ENCODE peak calls at places on chromosomes 12 and 14, in eight cellular contexts. C is sigmoid colon, D is body of pancreas, P is tibial nerve, F is HAP-1, J is H1, T is PC-9, X is PC-3. Q is an unnamed sample.

GRCh38 chr14:31934767-31935266 is 142.3 kb upstream of the ARHGAP5 start:
- DNase-seq in X (peak; percentile 61), P (no peak), J (no peak), D (peak; percentile 18), C (no peak), F (peak; percentile 85), T (no peak), Q (peak; percentile 65)

GRCh38 chr12:95191060-95191696 is 26.1 kb downstream of the FGD6 start:
- DNase-seq in T (no peak), P (no peak), J (no peak), C (no peak), D (no peak), F (no peak), X (no peak), Q (no peak)

GRCh38 chr12:31119531-31120211 is 46.0 kb downstream of the DDX11 start:
- DNase-seq in T (no peak), C (no peak), P (no peak), X (no peak), D (no peak), F (no peak), J (peak; percentile 46), Q (no peak)

GRCh38 chr14:23095196-23096108 is at the start of gene C14orf119:
- DNase-seq in P (peak; percentile 100), X (peak; percentile 99), D (peak; percentile 100), F (peak; percentile 99), J (no peak), C (peak; percentile 100), T (peak; percentile 96), Q (peak; percentile 100)

GRCh38 chr12:48961331-48961730 is 4.0 kb upstream of the ARF3 start:
- DNase-seq in T (no peak), D (no peak), C (no peak), F (no peak), X (peak; percentile 72), J (no peak), P (no peak), Q (no peak)

GRCh38 chr12:26845057-26845666 is 12.2 kb upstream of the ITPR2 start:
- DNase-seq in J (peak; percentile 76), C (peak; percentile 81), X (peak; percentile 78), F (peak; percentile 80), D (peak; percentile 78), P (peak; percentile 38), T (peak; percentile 42), Q (peak; percentile 84)

GRCh38 chr14:92647499-92648279 is 100.7 kb downstream of the LGMN start:
- DNase-seq in J (no peak), F (no peak), T (no peak), C (no peak), P (no peak), D (no peak), X (peak; percentile 25), Q (peak; percentile 12)

GRCh38 chr12:121801601-121802484 is 2.0 kb upstream of the SETD1B start:
- DNase-seq in C (no peak), F (peak; percentile 77), J (no peak), D (no peak), X (peak; percentile 27), T (no peak), P (no peak), Q (no peak)

GRCh38 chr12:109098142-109098652 is 800 bp downstream of the UNG start:
- DNase-seq in J (no peak), F (no peak), D (peak; percentile 65), T (no peak), C (peak; percentile 87), P (no peak), X (peak; percentile 39), Q (peak; percentile 61)

GRCh38 chr14:51539571-51540037 is 112.1 kb upstream of the FRMD6 start:
- DNase-seq in P (no peak), F (no peak), D (no peak), X (peak; percentile 99), J (no peak), C (no peak), T (peak; percentile 69), Q (peak; percentile 64)

GRCh38 chr12:95605087-95605486 is 53.8 kb upstream of the USP44 start:
- DNase-seq in X (peak; percentile 95), P (no peak), J (no peak), T (peak; percentile 23), C (no peak), F (no peak), D (no peak), Q (no peak)

GRCh38 chr12:46898152-46898931 is 72.5 kb upstream of the SLC38A4 start:
- DNase-seq in P (no peak), J (no peak), X (no peak), F (no peak), T (no peak), C (no peak), D (no peak), Q (no peak)

DNA sequence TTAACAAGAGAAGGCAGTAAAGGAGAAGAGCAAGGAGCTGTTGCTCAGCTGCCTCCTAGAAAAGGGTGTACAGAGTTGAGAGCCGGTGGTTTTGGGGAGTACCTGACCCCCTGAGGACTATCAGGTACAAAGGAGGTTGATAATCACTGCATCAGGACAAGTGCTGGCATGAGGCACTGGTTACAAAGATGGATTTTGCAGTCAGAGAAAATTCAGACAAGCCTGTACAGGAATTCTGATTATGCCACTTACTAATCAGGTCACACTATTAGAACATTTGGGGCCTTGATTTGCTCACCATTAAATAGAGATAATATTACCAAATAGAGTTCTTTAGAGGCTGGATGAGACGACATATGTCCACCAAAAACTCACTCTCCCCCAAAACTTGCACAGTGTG is 450.9 kb upstream of the TMPO start:
- DNase-seq in T (no peak), F (no peak), X (no peak), D (no peak), P (no peak), C (no peak), J (no peak), Q (no peak)
- H3K4me1 ChIP-seq in T (no peaks in the 10 kb centered on the region), F (no peaks in the 10 kb centered on the region), X (no peaks in the 10 kb centered on the region), D (no peaks in the 10 kb centered on the region), P (no peaks in the 10 kb centered on the region), C (no peaks in the 10 kb centered on the region), J (no peaks in the 10 kb centered on the region), Q (no peaks in the 10 kb centered on the region)

DNA sequence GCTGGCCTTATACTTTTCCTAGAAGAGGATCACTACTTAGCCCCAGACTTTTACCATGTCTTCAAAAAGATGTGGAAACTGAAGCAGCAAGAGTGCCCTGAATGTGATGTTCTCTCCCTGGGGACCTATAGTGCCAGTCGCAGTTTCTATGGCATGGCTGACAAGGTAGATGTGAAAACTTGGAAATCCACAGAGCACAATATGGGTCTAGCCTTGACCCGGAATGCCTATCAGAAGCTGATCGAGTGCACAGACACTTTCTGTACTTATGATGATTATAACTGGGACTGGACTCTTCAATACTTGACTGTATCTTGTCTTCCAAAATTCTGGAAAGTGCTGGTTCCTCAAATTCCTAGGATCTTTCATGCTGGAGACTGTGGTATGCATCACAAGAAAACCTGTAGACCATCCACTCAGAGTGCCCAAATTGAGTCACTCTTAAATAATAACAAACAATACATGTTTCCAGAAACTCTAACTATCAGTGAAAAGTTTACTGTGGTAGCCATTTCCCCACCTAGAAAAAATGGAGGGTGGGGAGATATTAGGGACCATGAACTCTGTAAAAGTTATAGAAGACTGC is 1.5 kb downstream of the MGAT2 start:
- DNase-seq in F (no peak), J (no peak), X (peak; percentile 39), T (no peak), D (no peak), P (no peak), C (no peak), Q (no peak)
- H3K4me1 ChIP-seq in F (peaks cover 20% of the 10 kb centered on the region), J (peaks cover 9% of the 10 kb centered on the region), X (peaks cover 45% of the 10 kb centered on the region), T (peaks cover 62% of the 10 kb centered on the region), D (peaks cover 43% of the 10 kb centered on the region), P (peaks cover 26% of the 10 kb centered on the region), C (no peaks in the 10 kb centered on the region), Q (peaks cover 9% of the 10 kb centered on the region)

GRCh38 chr14:39492267-39492666 is 60.0 kb upstream of the FBXO33 start:
- DNase-seq in X (peak; percentile 54), C (no peak), F (no peak), P (no peak), T (no peak), D (no peak), J (no peak), Q (no peak)

GRCh38 chr14:39483682-39484081 is 51.4 kb upstream of the FBXO33 start:
- DNase-seq in J (no peak), C (no peak), X (no peak), T (no peak), F (no peak), P (no peak), D (no peak), Q (no peak)

GRCh38 chr14:39491134-39491541 is 58.9 kb upstream of the FBXO33 start:
- DNase-seq in F (no peak), P (no peak), X (peak; percentile 60), C (no peak), J (peak; percentile 46), T (no peak), D (no peak), Q (peak; percentile 68)

DNA sequence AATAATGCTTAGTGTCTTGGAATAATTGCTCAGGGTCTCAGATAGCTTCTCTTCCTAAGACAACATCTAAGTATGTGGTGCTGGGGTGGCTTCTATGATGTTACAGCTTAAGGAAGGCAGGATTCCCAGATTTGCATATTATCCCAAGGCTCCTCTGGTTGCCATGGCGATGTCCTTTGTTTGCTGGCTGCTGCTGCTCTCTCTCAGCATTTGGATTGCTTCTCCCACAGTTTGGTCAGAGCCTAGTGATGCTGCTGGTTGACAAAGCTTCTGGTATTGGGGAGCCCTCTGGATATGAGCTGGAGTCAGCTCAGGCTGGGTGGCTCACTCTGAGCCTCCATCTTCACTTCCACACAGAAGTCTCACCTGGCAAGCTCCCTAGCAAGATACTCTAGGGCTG is 56.4 kb upstream of the FBXO33 start:
- DNase-seq in P (no peak), C (no peak), D (no peak), J (peak; percentile 58), T (no peak), X (no peak), F (peak; percentile 67), Q (no peak)
- H3K4me1 ChIP-seq in P (no peaks in the 10 kb centered on the region), C (no peaks in the 10 kb centered on the region), D (no peaks in the 10 kb centered on the region), J (no peaks in the 10 kb centered on the region), T (no peaks in the 10 kb centered on the region), X (no peaks in the 10 kb centered on the region), F (peaks cover 7% of the 10 kb centered on the region), Q (no peaks in the 10 kb centered on the region)

DNA sequence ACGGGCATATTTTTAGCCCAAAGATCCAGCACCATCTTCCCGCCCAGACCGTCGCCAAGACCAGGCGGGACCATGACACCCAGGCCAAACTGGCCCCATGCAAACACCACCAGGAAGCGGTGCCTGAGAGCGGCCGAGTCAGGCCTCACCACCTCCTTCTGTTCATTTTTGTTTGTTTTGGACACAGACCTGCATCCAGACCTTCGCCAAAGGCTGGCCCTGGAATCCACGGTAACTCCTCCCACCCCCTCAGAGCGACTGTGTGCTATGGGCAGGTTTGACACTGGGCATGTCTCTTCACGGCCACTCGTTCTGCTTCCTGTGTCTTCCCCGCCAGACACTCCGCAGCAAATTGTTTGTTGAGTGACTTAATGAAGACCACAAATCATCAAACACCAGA is 47.2 kb downstream of the NCOR2 start:
- DNase-seq in P (no peak), X (peak; percentile 87), T (peak; percentile 55), C (no peak), J (no peak), D (peak; percentile 87), F (no peak), Q (peak; percentile 53)
- H3K4me1 ChIP-seq in P (peaks cover 47% of the 10 kb centered on the region), X (peaks cover 58% of the 10 kb centered on the region), T (peaks cover 54% of the 10 kb centered on the region), C (no peaks in the 10 kb centered on the region), J (peaks cover 17% of the 10 kb centered on the region), D (peaks cover 58% of the 10 kb centered on the region), F (peaks cover 19% of the 10 kb centered on the region), Q (peaks cover 27% of the 10 kb centered on the region)

DNA sequence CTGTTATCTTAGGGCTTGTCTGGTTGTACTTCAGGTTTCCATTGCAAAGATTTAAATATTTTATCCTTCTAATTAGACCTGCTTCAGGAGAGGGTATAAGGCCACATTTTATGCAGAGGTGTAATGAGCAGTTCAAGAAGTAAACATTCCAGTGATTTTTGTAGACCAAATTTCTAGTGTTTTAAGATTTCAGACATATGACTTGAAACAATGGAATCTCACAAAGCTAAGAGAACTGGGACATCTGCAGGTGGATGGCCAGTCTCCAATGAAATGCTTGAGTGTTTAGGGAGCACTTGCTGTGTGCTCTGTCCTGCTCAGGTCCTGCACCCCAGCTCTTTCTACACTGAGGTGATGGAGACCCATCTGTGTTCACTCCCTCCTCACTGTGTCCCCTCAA is 7.9 kb downstream of the C14orf132 start:
- DNase-seq in C (no peak), F (no peak), X (no peak), J (no peak), D (no peak), T (no peak), P (no peak), Q (no peak)
- H3K4me1 ChIP-seq in C (no peaks in the 10 kb centered on the region), F (no peaks in the 10 kb centered on the region), X (no peaks in the 10 kb centered on the region), J (peaks cover 4% of the 10 kb centered on the region), D (no peaks in the 10 kb centered on the region), T (no peaks in the 10 kb centered on the region), P (no peaks in the 10 kb centered on the region), Q (no peaks in the 10 kb centered on the region)

Q was measured in trophoblast cell.